ENCODE peak calls at places on chromosomes 4 and X, in four cellular contexts. B, L, T and C are unnamed samples.

GRCh38 chr4:17577660-17578481 is 873 bp downstream of the LAP3 start:
- DNase-seq in B (no peak), L (no peak), T (no peak), C (peak)

GRCh38 chr4:154618708-154619315 is 6.4 kb upstream of the FGG start:
- DNase-seq in B (no peak), L (peak), T (peak), C (peak)

GRCh38 chr4:48905363-48906015 is 1.1 kb downstream of the OCIAD2 start:
- DNase-seq in B (no peak), L (peak), T (no peak), C (no peak)

GRCh38 chr4:90515191-90515590 is 388.0 kb downstream of the CCSER1 start:
- DNase-seq in B (no peak), L (no peak), T (no peak), C (no peak)

GRCh38 chr4:14871676-14872430 is 130.4 kb upstream of the CPEB2 start:
- DNase-seq in B (no peak), L (peak), T (no peak), C (peak)

GRCh38 chr4:152308925-152309324 is 227.0 kb downstream of the FBXW7 start:
- DNase-seq in B (no peak), L (no peak), T (peak), C (no peak)

GRCh38 chr4:76204936-76205335 is 8.7 kb downstream of the SCARB2 start:
- DNase-seq in B (no peak), L (no peak), T (no peak), C (no peak)

GRCh38 chrX:154370300-154370881 is 4.0 kb downstream of the FLNA start:
- DNase-seq in B (no peak), L (no peak), T (peak), C (no peak)

GRCh38 chrX:121456315-121456714 is 408.9 kb downstream of the GLUD2 start:
- DNase-seq in B (no peak), L (no peak), T (no peak), C (no peak)

GRCh38 chr4:121690001-121690400 is 6.8 kb downstream of the ANXA5 start:
- DNase-seq in B (no peak), L (peak), T (no peak), C (no peak)

GRCh38 chr4:159358226-159358625 is 255.3 kb downstream of the RAPGEF2 start:
- DNase-seq in B (no peak), L (no peak), T (no peak), C (no peak)

GRCh38 chr4:17327587-17327986 is 184.3 kb downstream of the QDPR start:
- DNase-seq in B (no peak), L (no peak), T (no peak), C (no peak)

GRCh38 chrX:65894138-65894537 is 145.7 kb downstream of the VSIG4 start:
- DNase-seq in B (no peak), L (no peak), T (no peak), C (peak)

GRCh38 chrX:65587616-65588526 is 53.3 kb upstream of the LAS1L start:
- DNase-seq in B (no peak), L (no peak), T (no peak), C (no peak)

GRCh38 chr4:76087007-76087769 is 12.7 kb downstream of the ART3 start:
- DNase-seq in B (no peak), L (peak), T (peak), C (no peak)

GRCh38 chr4:152935661-152936445 is at the start of gene FHDC1:
- DNase-seq in B (no peak), L (peak), T (peak), C (peak)

GRCh38 chrX:57528670-57529255 is 63.0 kb upstream of the ZXDB start:
- DNase-seq in B (no peak), L (no peak), T (no peak), C (no peak)

GRCh38 chrX:154515803-154516654 is at the start of gene FAM3A:
- DNase-seq in B (peak), L (peak), T (peak), C (peak)

GRCh38 chr4:107592518-107592917 is 127.5 kb downstream of the PAPSS1 start:
- DNase-seq in B (no peak), L (no peak), T (no peak), C (no peak)

GRCh38 chr4:168811793-168812651 is 198.0 kb downstream of the CBR4 start:
- DNase-seq in B (no peak), L (no peak), T (no peak), C (no peak)

GRCh38 chrX:25207803-25208202 is 192.0 kb upstream of the ARX start:
- DNase-seq in B (no peak), L (no peak), T (no peak), C (no peak)

GRCh38 chr4:186105721-186106335 is 1.3 kb downstream of the FAM149A start:
- DNase-seq in B (no peak), L (no peak), T (no peak), C (no peak)

GRCh38 chrX:115689931-115690330 is 129.0 kb downstream of the PLS3 start:
- DNase-seq in B (no peak), L (no peak), T (no peak), C (no peak)

GRCh38 chr4:6760865-6761264 is 21.7 kb upstream of the KIAA0232 start:
- DNase-seq in B (no peak), L (no peak), T (no peak), C (no peak)

GRCh38 chr4:850323-850945 is 24.5 kb upstream of the CPLX1 start:
- DNase-seq in B (no peak), L (no peak), T (no peak), C (no peak)